ENCODE peak calls at places on chromosomes 3 and 15, in eight cellular contexts. One of them, this sample, is unnamed.

GRCh38 chr3:104612218-104612617 is 754.5 kb upstream of the ALCAM start:
- DNase-seq in body of pancreas: no peak
- DNase-seq in M059J: no peak
- DNase-seq in A549: no peak
- DNase-seq in effector CD4-positive, alpha-beta T cell: no peak
- DNase-seq in progenitor cell of endocrine pancreas: no peak
- DNase-seq in bronchial epithelial cell: no peak
- DNase-seq in A172: no peak
- DNase-seq in this sample: no peak

GRCh38 chr3:195250473-195251251 is 20.3 kb downstream of the XXYLT1 start:
- DNase-seq in body of pancreas: no peak
- DNase-seq in M059J: no peak
- DNase-seq in A549: no peak
- DNase-seq in effector CD4-positive, alpha-beta T cell: no peak
- DNase-seq in progenitor cell of endocrine pancreas: no peak
- DNase-seq in bronchial epithelial cell: no peak
- DNase-seq in A172: no peak
- DNase-seq in this sample: no peak

GRCh38 chr3:178618907-178619306 is 82.7 kb downstream of the KCNMB2 start:
- DNase-seq in body of pancreas: no peak
- DNase-seq in M059J: peak; percentile 8
- DNase-seq in A549: no peak
- DNase-seq in effector CD4-positive, alpha-beta T cell: no peak
- DNase-seq in progenitor cell of endocrine pancreas: no peak
- DNase-seq in bronchial epithelial cell: no peak
- DNase-seq in A172: no peak
- DNase-seq in this sample: no peak

GRCh38 chr15:74330861-74331408 is 36.5 kb downstream of the CYP11A1 start:
- DNase-seq in body of pancreas: no peak
- DNase-seq in M059J: no peak
- DNase-seq in A549: no peak
- DNase-seq in effector CD4-positive, alpha-beta T cell: no peak
- DNase-seq in progenitor cell of endocrine pancreas: no peak
- DNase-seq in bronchial epithelial cell: no peak
- DNase-seq in A172: no peak
- DNase-seq in this sample: no peak

GRCh38 chr3:62665627-62666433 is 209.4 kb downstream of the CADPS start:
- DNase-seq in body of pancreas: peak; percentile 79
- DNase-seq in M059J: peak; percentile 42
- DNase-seq in A549: peak; percentile 44
- DNase-seq in effector CD4-positive, alpha-beta T cell: no peak
- DNase-seq in progenitor cell of endocrine pancreas: peak; percentile 66
- DNase-seq in bronchial epithelial cell: peak; percentile 66
- DNase-seq in A172: peak; percentile 49
- DNase-seq in this sample: peak; percentile 75

GRCh38 chr3:62379206-62379834 is 6.0 kb upstream of the FEZF2 start:
- DNase-seq in body of pancreas: no peak
- DNase-seq in M059J: no peak
- DNase-seq in A549: no peak
- DNase-seq in effector CD4-positive, alpha-beta T cell: no peak
- DNase-seq in progenitor cell of endocrine pancreas: no peak
- DNase-seq in bronchial epithelial cell: no peak
- DNase-seq in A172: no peak
- DNase-seq in this sample: no peak

GRCh38 chr15:47787875-47788274 is 70.6 kb downstream of the SEMA6D start:
- DNase-seq in body of pancreas: peak; percentile 61
- DNase-seq in M059J: no peak
- DNase-seq in A549: no peak
- DNase-seq in effector CD4-positive, alpha-beta T cell: no peak
- DNase-seq in progenitor cell of endocrine pancreas: no peak
- DNase-seq in bronchial epithelial cell: no peak
- DNase-seq in A172: no peak
- DNase-seq in this sample: no peak

GRCh38 chr15:68278345-68279217 is 1.0 kb downstream of the FEM1B start:
- DNase-seq in body of pancreas: peak; percentile 74
- DNase-seq in M059J: peak; percentile 60
- DNase-seq in A549: peak; percentile 86
- DNase-seq in effector CD4-positive, alpha-beta T cell: no peak
- DNase-seq in progenitor cell of endocrine pancreas: no peak
- DNase-seq in bronchial epithelial cell: peak; percentile 29
- DNase-seq in A172: peak; percentile 18
- DNase-seq in this sample: no peak

GRCh38 chr3:32438596-32439344 is 47.1 kb downstream of the CMTM7 start:
- DNase-seq in body of pancreas: no peak
- DNase-seq in M059J: no peak
- DNase-seq in A549: no peak
- DNase-seq in effector CD4-positive, alpha-beta T cell: no peak
- DNase-seq in progenitor cell of endocrine pancreas: no peak
- DNase-seq in bronchial epithelial cell: peak; percentile 51
- DNase-seq in A172: no peak
- DNase-seq in this sample: no peak

GRCh38 chr3:131564812-131565211 is 62.0 kb upstream of the MRPL3 start:
- DNase-seq in body of pancreas: no peak
- DNase-seq in M059J: no peak
- DNase-seq in A549: no peak
- DNase-seq in effector CD4-positive, alpha-beta T cell: no peak
- DNase-seq in progenitor cell of endocrine pancreas: no peak
- DNase-seq in bronchial epithelial cell: peak; percentile 75
- DNase-seq in A172: no peak
- DNase-seq in this sample: no peak

GRCh38 chr3:178443634-178444033 is 92.6 kb upstream of the KCNMB2 start:
- DNase-seq in body of pancreas: no peak
- DNase-seq in M059J: peak; percentile 45
- DNase-seq in A549: no peak
- DNase-seq in effector CD4-positive, alpha-beta T cell: no peak
- DNase-seq in progenitor cell of endocrine pancreas: no peak
- DNase-seq in bronchial epithelial cell: peak; percentile 33
- DNase-seq in A172: no peak
- DNase-seq in this sample: no peak

GRCh38 chr15:67184208-67184925 is 70.1 kb downstream of the AAGAB start:
- DNase-seq in body of pancreas: no peak
- DNase-seq in M059J: no peak
- DNase-seq in A549: peak; percentile 9
- DNase-seq in effector CD4-positive, alpha-beta T cell: no peak
- DNase-seq in progenitor cell of endocrine pancreas: no peak
- DNase-seq in bronchial epithelial cell: no peak
- DNase-seq in A172: no peak
- DNase-seq in this sample: no peak

GRCh38 chr3:33004961-33005360 is 53.5 kb downstream of the CCR4 start:
- DNase-seq in body of pancreas: no peak
- DNase-seq in M059J: no peak
- DNase-seq in A549: no peak
- DNase-seq in effector CD4-positive, alpha-beta T cell: no peak
- DNase-seq in progenitor cell of endocrine pancreas: no peak
- DNase-seq in bronchial epithelial cell: no peak
- DNase-seq in A172: no peak
- DNase-seq in this sample: no peak

GRCh38 chr3:102481050-102481449 is 46.2 kb downstream of the ZPLD1 start:
- DNase-seq in body of pancreas: no peak
- DNase-seq in M059J: peak; percentile 60
- DNase-seq in A549: no peak
- DNase-seq in effector CD4-positive, alpha-beta T cell: no peak
- DNase-seq in progenitor cell of endocrine pancreas: no peak
- DNase-seq in bronchial epithelial cell: no peak
- DNase-seq in A172: no peak
- DNase-seq in this sample: no peak

GRCh38 chr15:67085818-67086649 is 20.6 kb downstream of the SMAD3 start:
- DNase-seq in body of pancreas: peak; percentile 30
- DNase-seq in M059J: peak; percentile 89
- DNase-seq in A549: no peak
- DNase-seq in effector CD4-positive, alpha-beta T cell: no peak
- DNase-seq in progenitor cell of endocrine pancreas: no peak
- DNase-seq in bronchial epithelial cell: peak; percentile 47
- DNase-seq in A172: no peak
- DNase-seq in this sample: no peak

GRCh38 chr3:142064454-142064853 is 84.9 kb downstream of the TFDP2 start:
- DNase-seq in body of pancreas: no peak
- DNase-seq in M059J: no peak
- DNase-seq in A549: no peak
- DNase-seq in effector CD4-positive, alpha-beta T cell: no peak
- DNase-seq in progenitor cell of endocrine pancreas: no peak
- DNase-seq in bronchial epithelial cell: no peak
- DNase-seq in A172: no peak
- DNase-seq in this sample: no peak

This sample was measured in Calu3.